ENCODE peak calls at places on chromosomes 11 and 22, in eight cellular contexts. D is nephron progenitor cell, J is GM06990, X is type B pancreatic cell, T is RWPE1, W is left lung, V is HCT116, L is psoas muscle. B is an unnamed sample.

GRCh38 chr22:26835929-26836528 is 178.6 kb downstream of the MIAT start:
- DNase-seq in W (no peak), V (peak; percentile 33), D (peak; percentile 64), X (no peak), L (no peak), T (peak; percentile 22), J (peak; percentile 12), B (peak; percentile 66)

GRCh38 chr11:95577716-95578460 is 211.7 kb downstream of the FAM76B start:
- DNase-seq in X (no peak), W (no peak), L (no peak), D (no peak), T (peak; percentile 72), V (no peak), J (no peak), B (no peak)

GRCh38 chr22:17941501-17942406 is 82.6 kb downstream of the MICAL3 start:
- DNase-seq in W (no peak), V (no peak), J (no peak), D (no peak), X (no peak), L (peak; percentile 84), T (no peak), B (no peak)

GRCh38 chr22:22360014-22360413 is 115.4 kb downstream of the VPREB1 start:
- DNase-seq in L (no peak), J (no peak), D (no peak), T (no peak), V (no peak), W (no peak), X (no peak), B (no peak)

GRCh38 chr11:116366980-116367640 is 405.7 kb downstream of the BUD13 start:
- DNase-seq in L (no peak), V (no peak), T (peak; percentile 46), D (no peak), W (no peak), X (no peak), J (no peak), B (no peak)

GRCh38 chr11:73383249-73384126 is 7.3 kb downstream of the RELT start:
- DNase-seq in J (no peak), L (no peak), V (no peak), X (no peak), W (no peak), D (no peak), T (no peak), B (no peak)

GRCh38 chr11:69468911-69469885 is 12.3 kb upstream of the LINC01488 start:
- DNase-seq in W (no peak), L (no peak), D (no peak), T (no peak), V (no peak), X (no peak), J (no peak), B (no peak)

GRCh38 chr11:29162490-29162889 is 854.3 kb downstream of the KCNA4 start:
- DNase-seq in J (no peak), D (no peak), V (no peak), T (no peak), W (no peak), L (no peak), X (no peak), B (no peak)

GRCh38 chr11:130872961-130873360 is 43.3 kb downstream of the SNX19 start:
- DNase-seq in W (no peak), J (no peak), X (no peak), D (no peak), L (no peak), T (peak; percentile 36), V (no peak), B (no peak)

GRCh38 chr11:26510756-26511155 is 61.3 kb downstream of the MUC15 start:
- DNase-seq in T (no peak), X (no peak), V (no peak), J (no peak), D (no peak), L (no peak), W (no peak), B (no peak)

GRCh38 chr22:26174280-26174679 is 5.0 kb downstream of the SEZ6L start:
- DNase-seq in D (peak; percentile 31), T (no peak), X (no peak), L (no peak), J (no peak), V (no peak), W (no peak), B (no peak)

GRCh38 chr22:29478326-29479276 is 1.4 kb upstream of the NEFH start:
- DNase-seq in D (peak; percentile 78), W (no peak), X (no peak), V (no peak), T (peak; percentile 41), J (no peak), L (no peak), B (no peak)

GRCh38 chr11:66868726-66869291 is 11.9 kb downstream of the LRFN4 start:
- DNase-seq in X (no peak), V (peak; percentile 71), W (no peak), L (no peak), J (peak; percentile 83), T (peak; percentile 73), D (peak; percentile 74), B (peak; percentile 94)

GRCh38 chr11:91871791-91872190 is 352.8 kb upstream of the FAT3 start:
- DNase-seq in T (no peak), J (no peak), L (no peak), V (no peak), X (no peak), D (no peak), W (no peak), B (no peak)

GRCh38 chr11:66085071-66085470 is 15.0 kb downstream of the PACS1 start:
- DNase-seq in T (no peak), W (no peak), X (no peak), J (no peak), V (no peak), D (no peak), L (no peak), B (no peak)

GRCh38 chr11:95699631-95700470 is 89.7 kb downstream of the FAM76B start:
- DNase-seq in D (no peak), V (no peak), J (no peak), X (no peak), L (no peak), T (no peak), W (no peak), B (no peak)

GRCh38 chr22:46942816-46943783 is 180.7 kb downstream of the TBC1D22A start:
- DNase-seq in J (no peak), W (peak; percentile 63), V (no peak), T (no peak), D (no peak), L (peak; percentile 68), X (no peak), B (no peak)

GRCh38 chr11:64888761-64889511 is 10.5 kb upstream of the EHD1 start:
- DNase-seq in T (no peak), V (no peak), W (no peak), X (no peak), J (no peak), L (no peak), D (no peak), B (no peak)

GRCh38 chr11:119130662-119131061 is 9.3 kb downstream of the HINFP start:
- DNase-seq in V (no peak), T (no peak), D (no peak), W (no peak), L (no peak), J (no peak), X (no peak), B (no peak)

GRCh38 chr22:31345331-31346254 is 553 bp downstream of the PATZ1 start:
- DNase-seq in D (peak; percentile 92), J (peak; percentile 94), V (peak; percentile 68), L (peak; percentile 92), T (peak; percentile 80), W (peak; percentile 82), X (peak; percentile 94), B (peak; percentile 94)

GRCh38 chr22:31346255-31346732 is at the start of gene PATZ1:
- DNase-seq in T (peak; percentile 80), V (peak; percentile 51), L (peak; percentile 86), D (no peak), X (peak; percentile 79), W (peak; percentile 73), J (peak; percentile 85), B (peak; percentile 88)

GRCh38 chr22:31343235-31344191 is 2.6 kb downstream of the PATZ1 start:
- DNase-seq in D (peak; percentile 63), T (peak; percentile 33), W (peak; percentile 76), X (peak; percentile 78), J (peak; percentile 52), V (no peak), L (no peak), B (peak; percentile 47)

GRCh38 chr22:31342389-31343125 is 3.6 kb downstream of the PATZ1 start:
- DNase-seq in X (no peak), L (no peak), W (no peak), V (no peak), J (no peak), T (no peak), D (peak; percentile 27), B (no peak)

GRCh38 chr22:31344369-31345330 is 1.5 kb downstream of the PATZ1 start:
- DNase-seq in D (peak; percentile 20), J (peak; percentile 63), T (no peak), X (no peak), W (no peak), V (no peak), L (peak; percentile 68), B (no peak)
- TF ChIP-seq CTCF in D (no peak), J (no peak), T (no peak), X (no peak), W (no peak), V (no peak), L (no peak), B (no peak)

GRCh38 chr11:396511-396947 is 2.5 kb downstream of the PKP3 start:
- DNase-seq in L (no peak), J (no peak), W (no peak), V (no peak), X (no peak), T (peak; percentile 28), D (no peak), B (peak; percentile 43)
- TF ChIP-seq CTCF in L (peak; percentile 4), J (peak; percentile 24), W (no peak), V (no peak), X (peak; percentile 25), T (peak; percentile 6), D (no peak), B (no peak)

DNA sequence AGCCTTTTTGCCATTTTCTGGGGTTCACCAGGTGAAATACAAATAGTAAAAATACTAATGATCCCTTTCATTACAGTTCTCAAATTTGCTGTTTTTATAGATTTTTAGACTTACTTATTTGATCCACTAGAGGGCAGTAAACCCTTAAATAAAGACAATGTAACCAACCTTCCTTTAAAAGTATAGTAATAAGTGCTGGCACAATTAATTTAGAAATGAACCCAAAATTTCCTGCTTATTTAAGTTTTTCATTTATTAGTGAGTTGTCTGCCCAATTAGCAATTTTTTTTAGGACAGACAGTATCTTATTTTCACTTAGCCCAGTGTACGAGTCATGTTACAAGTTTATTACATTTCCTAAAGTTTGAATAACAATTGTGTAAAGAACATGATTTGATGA is 4.7 kb downstream of the DDIAS start:
- DNase-seq in V (peak; percentile 15), L (no peak), J (no peak), D (no peak), W (no peak), T (peak; percentile 5), X (no peak), B (no peak)
- TF ChIP-seq CTCF in V (peak; percentile 50), L (peak; percentile 72), J (peak; percentile 33), D (peak; percentile 72), W (peak; percentile 48), T (peak; percentile 60), X (peak; percentile 88), B (peak; percentile 28)

DNA sequence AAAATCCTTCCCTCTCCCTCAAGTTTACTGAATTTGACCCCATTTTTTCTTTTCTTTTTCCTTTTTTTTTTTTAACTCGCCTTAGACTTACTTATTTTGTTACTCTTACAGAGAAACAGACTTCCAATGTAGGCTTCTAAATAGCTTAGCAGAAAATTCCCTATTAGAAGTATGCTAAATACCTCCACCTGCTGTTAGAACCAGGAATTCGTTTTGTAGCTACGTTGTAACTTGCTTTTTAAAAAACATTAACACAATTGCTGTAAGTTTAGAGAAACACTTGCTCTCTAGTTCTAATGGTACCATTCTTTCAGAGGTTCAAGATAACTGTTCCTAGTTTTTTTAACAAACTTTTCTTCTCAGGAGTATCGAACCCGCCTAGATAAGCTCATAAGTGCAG is 324.2 kb downstream of the DCDC1 start:
- DNase-seq in L (no peak), J (no peak), X (no peak), W (no peak), V (peak; percentile 10), D (no peak), T (no peak), B (no peak)
- TF ChIP-seq CTCF in L (no peak), J (peak; percentile 29), X (peak; percentile 66), W (no peak), V (peak; percentile 20), D (peak; percentile 39), T (no peak), B (no peak)